ENCODE peak calls at places on chromosome 22, in nine cellular contexts. P is CD4-positive, alpha-beta memory T cell; M is H9; U is H1; K is body of pancreas; B is tibial nerve; E is A549; G is colonic mucosa; J is fibroblast of lung. O is an unnamed sample.

GRCh38 chr22:25702046-25702445 is 39.9 kb upstream of the MYO18B start:
- DNase-seq in P (no peak), M (no peak), U (no peak), K (no peak), B (no peak), E (no peak), G (no peak), J (peak; percentile 64), O (peak; percentile 7)

GRCh38 chr22:34998921-34999320 is 67.0 kb upstream of the ISX start:
- DNase-seq in P (no peak), M (no peak), U (no peak), K (no peak), B (no peak), E (no peak), G (no peak), J (no peak), O (no peak)

GRCh38 chr22:35349704-35350538 is 31.0 kb upstream of the HMOX1 start:
- DNase-seq in P (no peak), M (no peak), U (no peak), K (no peak), B (no peak), E (no peak), G (no peak), J (peak; percentile 41), O (no peak)

GRCh38 chr22:27986459-27986858 is 67.4 kb upstream of the PITPNB start:
- DNase-seq in P (no peak), M (peak; percentile 19), U (no peak), K (no peak), B (no peak), E (no peak), G (no peak), J (peak; percentile 39), O (no peak)

GRCh38 chr22:19290400-19291217 is 910 bp downstream of the CLTCL1 start:
- DNase-seq in P (no peak), M (no peak), U (no peak), K (peak; percentile 16), B (no peak), E (no peak), G (no peak), J (no peak), O (no peak)

GRCh38 chr22:36467946-36468345 is 13.5 kb downstream of the TXN2 start:
- DNase-seq in P (no peak), M (no peak), U (no peak), K (no peak), B (no peak), E (peak; percentile 48), G (no peak), J (peak; percentile 97), O (peak; percentile 90)

GRCh38 chr22:27647540-27647939 is 154.0 kb downstream of the MN1 start:
- DNase-seq in P (no peak), M (no peak), U (no peak), K (no peak), B (no peak), E (no peak), G (no peak), J (no peak), O (no peak)

GRCh38 chr22:21044931-21045584 is 688 bp upstream of the LRRC74B start:
- DNase-seq in P (no peak), M (no peak), U (no peak), K (peak; percentile 49), B (no peak), E (no peak), G (no peak), J (peak; percentile 57), O (no peak)

GRCh38 chr22:31095637-31096249 is 11.6 kb downstream of the SELENOM start:
- DNase-seq in P (no peak), M (no peak), U (no peak), K (no peak), B (no peak), E (no peak), G (no peak), J (no peak), O (no peak)

GRCh38 chr22:36052505-36052941 is 23.9 kb upstream of the RBFOX2 start:
- DNase-seq in P (no peak), M (no peak), U (no peak), K (no peak), B (no peak), E (peak; percentile 44), G (no peak), J (no peak), O (peak; percentile 91)

GRCh38 chr22:36329217-36330078 is 58.3 kb downstream of the MYH9 start:
- DNase-seq in P (peak; percentile 55), M (peak; percentile 97), U (peak; percentile 80), K (peak; percentile 56), B (no peak), E (peak; percentile 92), G (peak; percentile 57), J (peak; percentile 94), O (peak; percentile 99)

GRCh38 chr22:35642305-35642741 is 5.9 kb upstream of the APOL6 start:
- DNase-seq in P (no peak), M (no peak), U (no peak), K (no peak), B (no peak), E (no peak), G (peak; percentile 48), J (peak; percentile 31), O (no peak)

GRCh38 chr22:28247114-28247513 is 328.1 kb upstream of the PITPNB start:
- DNase-seq in P (no peak), M (no peak), U (no peak), K (no peak), B (no peak), E (no peak), G (no peak), J (no peak), O (no peak)

GRCh38 chr22:35538801-35539321 is 1.8 kb upstream of the RASD2 start:
- DNase-seq in P (no peak), M (peak; percentile 71), U (peak; percentile 87), K (peak; percentile 31), B (no peak), E (peak; percentile 44), G (peak; percentile 49), J (no peak), O (no peak)

GRCh38 chr22:27686534-27686933 is 115.0 kb downstream of the MN1 start:
- DNase-seq in P (no peak), M (no peak), U (no peak), K (peak; percentile 54), B (no peak), E (peak; percentile 85), G (peak; percentile 39), J (peak; percentile 77), O (no peak)

GRCh38 chr22:19776433-19777031 is 16.0 kb downstream of the TBX1 start:
- DNase-seq in P (no peak), M (no peak), U (no peak), K (no peak), B (no peak), E (no peak), G (no peak), J (no peak), O (no peak)

GRCh38 chr22:47072642-47072967 is 310.2 kb downstream of the TBC1D22A start:
- DNase-seq in P (no peak), M (peak; percentile 20), U (peak; percentile 45), K (no peak), B (no peak), E (no peak), G (no peak), J (no peak), O (no peak)

GRCh38 chr22:26671317-26672059 is 14.1 kb downstream of the MIAT start:
- DNase-seq in P (peak; percentile 74), M (no peak), U (no peak), K (peak; percentile 40), B (peak; percentile 20), E (no peak), G (peak; percentile 45), J (no peak), O (peak; percentile 69)

GRCh38 chr22:17307566-17307965 is 61.7 kb upstream of the CECR2 start:
- DNase-seq in P (no peak), M (no peak), U (no peak), K (no peak), B (no peak), E (no peak), G (no peak), J (no peak), O (no peak)

GRCh38 chr22:19800761-19801244 is 40.2 kb downstream of the TBX1 start:
- DNase-seq in P (no peak), M (peak; percentile 69), U (no peak), K (no peak), B (no peak), E (peak; percentile 39), G (no peak), J (no peak), O (no peak)

GRCh38 chr22:42770941-42771647 is 50.4 kb upstream of the A4GALT start:
- DNase-seq in P (no peak), M (no peak), U (no peak), K (no peak), B (no peak), E (no peak), G (no peak), J (no peak), O (no peak)
- H3K4me1 ChIP-seq in P (no peaks in the 10 kb centered on the region), M (no peaks in the 10 kb centered on the region), U (no peaks in the 10 kb centered on the region), K (peaks cover 30% of the 10 kb centered on the region), B (no peaks in the 10 kb centered on the region), E (peaks cover 8% of the 10 kb centered on the region), G (no peaks in the 10 kb centered on the region), J (peaks cover 12% of the 10 kb centered on the region), O (no peaks in the 10 kb centered on the region)

GRCh38 chr22:24146791-24147353 is 34.4 kb upstream of the SUSD2 start:
- DNase-seq in P (no peak), M (peak; percentile 54), U (peak; percentile 56), K (peak; percentile 30), B (no peak), E (no peak), G (peak; percentile 45), J (peak; percentile 93), O (no peak)
- H3K4me1 ChIP-seq in P (peaks cover 66% of the 10 kb centered on the region), M (peaks cover 14% of the 10 kb centered on the region), U (peaks cover 9% of the 10 kb centered on the region), K (peaks cover 58% of the 10 kb centered on the region), B (peaks cover 4% of the 10 kb centered on the region), E (peaks cover 31% of the 10 kb centered on the region), G (peaks cover 31% of the 10 kb centered on the region), J (peaks cover 42% of the 10 kb centered on the region), O (peaks cover 6% of the 10 kb centered on the region)

DNA sequence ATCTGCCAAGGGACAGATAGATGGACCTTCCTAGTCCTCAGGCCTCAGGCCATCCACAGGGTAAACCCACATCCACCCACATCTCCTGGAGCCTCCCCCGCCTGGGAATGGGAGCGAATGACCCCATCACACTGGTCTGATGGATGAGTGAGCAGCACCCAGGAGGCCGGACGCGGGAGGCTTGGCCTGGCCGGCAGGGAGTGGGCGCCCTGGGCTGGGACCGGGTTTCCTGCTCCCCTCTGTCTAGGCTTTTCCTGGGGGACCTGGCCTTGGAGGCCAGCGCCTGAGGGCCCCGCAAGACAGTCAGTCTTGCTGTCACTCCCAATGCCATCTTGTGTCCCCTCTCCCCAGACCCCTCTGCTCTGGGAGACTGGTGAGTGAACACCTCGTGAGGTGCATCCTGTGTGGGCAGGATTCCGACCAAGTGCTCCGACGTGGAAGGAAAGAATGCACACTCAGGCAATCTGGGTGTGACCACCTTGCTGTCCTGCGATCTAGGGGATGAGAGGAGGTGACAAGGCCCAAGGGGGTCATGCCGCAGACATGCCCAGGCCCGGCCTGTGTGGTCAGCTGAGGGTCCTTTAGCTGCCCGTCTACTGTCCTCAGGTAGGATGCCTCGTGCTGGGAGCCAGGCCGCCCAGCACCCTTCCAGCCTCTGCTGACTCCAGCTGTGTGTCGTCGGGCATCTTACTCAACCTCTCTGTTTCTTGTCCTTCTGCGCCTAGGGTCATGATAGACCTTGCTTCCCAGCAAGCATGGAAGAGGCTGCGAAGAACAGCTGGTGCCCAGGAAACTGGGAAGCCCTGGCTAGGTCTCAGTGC is 26.5 kb upstream of the WNT7B start:
- DNase-seq in P (no peak), M (no peak), U (no peak), K (no peak), B (no peak), E (no peak), G (no peak), J (no peak), O (no peak)
- H3K4me1 ChIP-seq in P (no peaks in the 10 kb centered on the region), M (no peaks in the 10 kb centered on the region), U (no peaks in the 10 kb centered on the region), K (peaks cover 26% of the 10 kb centered on the region), B (no peaks in the 10 kb centered on the region), E (peaks cover 31% of the 10 kb centered on the region), G (peaks cover 12% of the 10 kb centered on the region), J (peaks cover 35% of the 10 kb centered on the region), O (peaks cover 5% of the 10 kb centered on the region)

GRCh38 chr22:30041475-30041874 is 38.8 kb upstream of the HORMAD2 start:
- DNase-seq in P (no peak), M (no peak), U (no peak), K (no peak), B (no peak), E (no peak), G (no peak), J (no peak), O (no peak)
- H3K4me1 ChIP-seq in P (no peaks in the 10 kb centered on the region), M (peaks cover 3% of the 10 kb centered on the region), U (no peaks in the 10 kb centered on the region), K (peaks cover 34% of the 10 kb centered on the region), B (no peaks in the 10 kb centered on the region), E (peaks cover 19% of the 10 kb centered on the region), G (peaks cover 6% of the 10 kb centered on the region), J (peaks cover 15% of the 10 kb centered on the region), O (peaks cover 13% of the 10 kb centered on the region)

O was measured in foreskin keratinocyte.